ENCODE peak calls at places on chromosomes 4 and X, in six cellular contexts. One of them, this sample, is unnamed.

GRCh38 chr4:5866841-5867782 is 25.8 kb downstream of the CRMP1 start:
- DNase-seq in fibroblast of lung: no peak
- DNase-seq in mammary epithelial cell: no peak
- DNase-seq in heart left ventricle: no peak
- DNase-seq in psoas muscle: no peak
- DNase-seq in suprapubic skin: no peak
- DNase-seq in this sample: no peak

GRCh38 chr4:2079926-2080325 is 20.8 kb downstream of the NAT8L start:
- DNase-seq in fibroblast of lung: no peak
- DNase-seq in mammary epithelial cell: no peak
- DNase-seq in heart left ventricle: no peak
- DNase-seq in psoas muscle: no peak
- DNase-seq in suprapubic skin: peak
- DNase-seq in this sample: peak

GRCh38 chrX:2499507-2499906 is 1.3 kb downstream of the DHRSX start:
- DNase-seq in fibroblast of lung: no peak
- DNase-seq in mammary epithelial cell: no peak
- DNase-seq in heart left ventricle: no peak
- DNase-seq in psoas muscle: no peak
- DNase-seq in suprapubic skin: no peak
- DNase-seq in this sample: peak

GRCh38 chr4:152038238-152038637 is 277.4 kb upstream of the GATB start:
- DNase-seq in fibroblast of lung: peak
- DNase-seq in mammary epithelial cell: peak
- DNase-seq in heart left ventricle: no peak
- DNase-seq in psoas muscle: no peak
- DNase-seq in suprapubic skin: no peak
- DNase-seq in this sample: no peak

GRCh38 chr4:141134051-141134450 is 782 bp upstream of the RNF150 start:
- DNase-seq in fibroblast of lung: peak
- DNase-seq in mammary epithelial cell: no peak
- DNase-seq in heart left ventricle: no peak
- DNase-seq in psoas muscle: no peak
- DNase-seq in suprapubic skin: no peak
- DNase-seq in this sample: no peak

GRCh38 chrX:67674741-67675140 is 130.9 kb downstream of the AR start:
- DNase-seq in fibroblast of lung: no peak
- DNase-seq in mammary epithelial cell: no peak
- DNase-seq in heart left ventricle: no peak
- DNase-seq in psoas muscle: no peak
- DNase-seq in suprapubic skin: no peak
- DNase-seq in this sample: no peak

GRCh38 chr4:153148796-153149195 is 55.4 kb upstream of the TRIM2 start:
- DNase-seq in fibroblast of lung: no peak
- DNase-seq in mammary epithelial cell: no peak
- DNase-seq in heart left ventricle: no peak
- DNase-seq in psoas muscle: no peak
- DNase-seq in suprapubic skin: no peak
- DNase-seq in this sample: no peak

GRCh38 chrX:107323786-107324492 is 117.5 kb downstream of the DNAAF6 start:
- DNase-seq in fibroblast of lung: no peak
- DNase-seq in mammary epithelial cell: no peak
- DNase-seq in heart left ventricle: no peak
- DNase-seq in psoas muscle: no peak
- DNase-seq in suprapubic skin: no peak
- DNase-seq in this sample: no peak

GRCh38 chrX:29419774-29420553 is 795.4 kb upstream of the MAGEB2 start:
- DNase-seq in fibroblast of lung: peak
- DNase-seq in mammary epithelial cell: no peak
- DNase-seq in heart left ventricle: no peak
- DNase-seq in psoas muscle: no peak
- DNase-seq in suprapubic skin: no peak
- DNase-seq in this sample: no peak

GRCh38 chr4:42642136-42642797 is 14.6 kb downstream of the ATP8A1 start:
- DNase-seq in fibroblast of lung: no peak
- DNase-seq in mammary epithelial cell: no peak
- DNase-seq in heart left ventricle: no peak
- DNase-seq in psoas muscle: no peak
- DNase-seq in suprapubic skin: no peak
- DNase-seq in this sample: no peak
- TF ChIP-seq CTCF in fibroblast of lung: no peak
- TF ChIP-seq CTCF in mammary epithelial cell: no peak
- TF ChIP-seq CTCF in heart left ventricle: no peak
- TF ChIP-seq CTCF in psoas muscle: no peak
- TF ChIP-seq CTCF in suprapubic skin: no peak
- TF ChIP-seq CTCF in this sample: no peak

DNA sequence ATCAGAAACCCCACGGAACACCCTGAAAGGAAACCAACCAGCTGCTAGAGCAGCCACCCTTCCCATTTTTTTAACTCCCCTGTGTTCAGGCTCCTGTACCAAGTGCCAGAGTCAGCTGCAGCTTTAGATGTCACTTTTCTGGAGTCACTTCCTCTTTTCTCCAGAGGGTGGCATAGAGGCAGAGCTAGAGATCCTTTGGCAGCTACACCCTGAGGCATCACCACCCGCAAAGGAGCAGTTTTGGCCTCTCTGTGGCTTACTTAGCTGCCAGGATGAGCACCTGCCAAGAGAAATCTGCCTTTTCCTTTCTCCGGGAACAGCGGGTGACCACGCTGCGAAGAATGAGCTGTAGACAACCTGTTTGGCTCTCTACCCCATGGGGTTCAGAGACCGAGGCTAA is 58.0 kb upstream of the CHRDL1 start:
- DNase-seq in fibroblast of lung: peak
- DNase-seq in mammary epithelial cell: peak
- DNase-seq in heart left ventricle: no peak
- DNase-seq in psoas muscle: no peak
- DNase-seq in suprapubic skin: no peak
- DNase-seq in this sample: no peak
- TF ChIP-seq CTCF in fibroblast of lung: no peak
- TF ChIP-seq CTCF in mammary epithelial cell: peak
- TF ChIP-seq CTCF in heart left ventricle: peak
- TF ChIP-seq CTCF in psoas muscle: no peak
- TF ChIP-seq CTCF in suprapubic skin: peak
- TF ChIP-seq CTCF in this sample: no peak

DNA sequence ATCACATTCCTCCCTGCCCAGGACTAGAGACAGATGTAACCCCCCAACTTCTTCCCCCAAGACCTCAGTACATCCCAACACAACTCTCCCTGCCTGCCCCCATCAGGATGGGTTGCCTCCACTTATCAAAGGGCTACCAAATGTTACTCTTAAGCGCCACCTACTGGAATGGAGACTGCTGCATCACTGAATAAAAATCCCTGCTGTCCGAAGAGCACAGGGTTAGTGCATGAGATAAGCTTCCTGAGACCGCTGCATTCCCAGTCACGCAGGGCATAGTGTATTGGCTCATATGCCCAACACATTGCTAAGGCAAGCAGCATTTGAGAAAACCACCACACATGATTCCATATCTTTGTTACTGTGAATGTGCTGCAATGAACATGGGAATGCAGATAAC is 544.5 kb downstream of the PPP4R3C start:
- DNase-seq in fibroblast of lung: no peak
- DNase-seq in mammary epithelial cell: peak
- DNase-seq in heart left ventricle: no peak
- DNase-seq in psoas muscle: no peak
- DNase-seq in suprapubic skin: no peak
- DNase-seq in this sample: no peak
- TF ChIP-seq CTCF in fibroblast of lung: peak
- TF ChIP-seq CTCF in mammary epithelial cell: peak
- TF ChIP-seq CTCF in heart left ventricle: no peak
- TF ChIP-seq CTCF in psoas muscle: no peak
- TF ChIP-seq CTCF in suprapubic skin: no peak
- TF ChIP-seq CTCF in this sample: no peak

GRCh38 chr4:41835321-41835995 is 86.9 kb upstream of the PHOX2B start:
- DNase-seq in fibroblast of lung: no peak
- DNase-seq in mammary epithelial cell: no peak
- DNase-seq in heart left ventricle: no peak
- DNase-seq in psoas muscle: no peak
- DNase-seq in suprapubic skin: no peak
- DNase-seq in this sample: no peak

GRCh38 chr4:41832961-41833360 is 84.4 kb upstream of the PHOX2B start:
- DNase-seq in fibroblast of lung: no peak
- DNase-seq in mammary epithelial cell: no peak
- DNase-seq in heart left ventricle: no peak
- DNase-seq in psoas muscle: no peak
- DNase-seq in suprapubic skin: no peak
- DNase-seq in this sample: no peak

GRCh38 chr4:41839945-41840854 is 91.7 kb upstream of the PHOX2B start:
- DNase-seq in fibroblast of lung: no peak
- DNase-seq in mammary epithelial cell: peak
- DNase-seq in heart left ventricle: no peak
- DNase-seq in psoas muscle: no peak
- DNase-seq in suprapubic skin: no peak
- DNase-seq in this sample: no peak

GRCh38 chr4:41844327-41844726 is 90.9 kb upstream of the TMEM33 start:
- DNase-seq in fibroblast of lung: no peak
- DNase-seq in mammary epithelial cell: no peak
- DNase-seq in heart left ventricle: no peak
- DNase-seq in psoas muscle: no peak
- DNase-seq in suprapubic skin: no peak
- DNase-seq in this sample: no peak

DNA sequence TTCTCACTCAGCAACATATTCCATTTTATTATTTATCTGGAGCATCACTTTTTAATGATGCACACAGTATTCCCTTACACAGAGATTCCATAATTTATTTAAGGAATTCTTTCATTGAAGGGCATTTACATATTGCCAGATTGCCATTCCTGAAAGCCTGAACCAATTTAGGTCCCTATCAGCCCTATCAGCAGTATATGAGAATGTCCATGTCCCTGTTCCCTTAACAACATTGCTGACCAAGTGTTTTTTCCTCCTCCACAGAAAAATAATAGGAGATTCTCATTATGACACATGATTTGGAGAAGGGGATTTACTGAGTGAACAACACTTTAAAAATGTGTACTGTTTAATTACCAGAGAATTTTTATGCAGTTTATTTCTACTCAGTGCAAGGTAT is 90.1 kb upstream of the PHOX2B start:
- DNase-seq in fibroblast of lung: no peak
- DNase-seq in mammary epithelial cell: no peak
- DNase-seq in heart left ventricle: no peak
- DNase-seq in psoas muscle: no peak
- DNase-seq in suprapubic skin: no peak
- DNase-seq in this sample: no peak
- TF ChIP-seq CTCF in fibroblast of lung: no peak
- TF ChIP-seq CTCF in mammary epithelial cell: no peak
- TF ChIP-seq CTCF in heart left ventricle: no peak
- TF ChIP-seq CTCF in psoas muscle: no peak
- TF ChIP-seq CTCF in suprapubic skin: no peak
- TF ChIP-seq CTCF in this sample: no peak

GRCh38 chr4:158217763-158218162 is 7.5 kb downstream of the TMEM144 start:
- DNase-seq in fibroblast of lung: no peak
- DNase-seq in mammary epithelial cell: no peak
- DNase-seq in heart left ventricle: peak
- DNase-seq in psoas muscle: no peak
- DNase-seq in suprapubic skin: no peak
- DNase-seq in this sample: no peak
- TF ChIP-seq CTCF in fibroblast of lung: no peak
- TF ChIP-seq CTCF in mammary epithelial cell: no peak
- TF ChIP-seq CTCF in heart left ventricle: no peak
- TF ChIP-seq CTCF in psoas muscle: no peak
- TF ChIP-seq CTCF in suprapubic skin: no peak
- TF ChIP-seq CTCF in this sample: no peak

This sample was measured in coronary artery.